ENCODE peak calls at places on chromosomes 11 and 22, in seven cellular contexts. F is fibroblast of the aortic adventitia, A is fibroblast of lung, P is K562, U is neural crest cell, B is NB4, T is foreskin fibroblast. V is an unnamed sample.

GRCh38 chr11:108854366-108854765 is 189.5 kb downstream of the DDX10 start:
- DNase-seq in F (peak), A (no peak), P (no peak), U (no peak), B (no peak), T (no peak), V (no peak)

GRCh38 chr11:90204832-90205646 is 17.8 kb downstream of the CHORDC1 start:
- DNase-seq in F (peak), A (peak), P (peak), U (no peak), B (peak), T (peak), V (no peak)

GRCh38 chr11:6505577-6506240 is 8.6 kb downstream of the DNHD1 start:
- DNase-seq in F (peak), A (peak), P (peak), U (no peak), B (peak), T (peak), V (peak)

GRCh38 chr11:31968774-31969433 is 122.0 kb upstream of the RCN1 start:
- DNase-seq in F (peak), A (peak), P (no peak), U (no peak), B (no peak), T (peak), V (no peak)

GRCh38 chr22:32558681-32559355 is 84.2 kb downstream of the FBXO7 start:
- DNase-seq in F (peak), A (peak), P (no peak), U (no peak), B (no peak), T (peak), V (no peak)

GRCh38 chr11:133029096-133029495 is 503.2 kb downstream of the OPCML start:
- DNase-seq in F (no peak), A (no peak), P (no peak), U (no peak), B (no peak), T (no peak), V (no peak)

GRCh38 chr22:29030618-29031235 is 30.9 kb downstream of the C22orf31 start:
- DNase-seq in F (peak), A (peak), P (peak), U (peak), B (no peak), T (peak), V (peak)

GRCh38 chr11:76599041-76600013 is 71.2 kb downstream of the LRRC32 start:
- DNase-seq in F (no peak), A (no peak), P (peak), U (no peak), B (no peak), T (no peak), V (no peak)

GRCh38 chr11:18369398-18369797 is 25.0 kb upstream of the LDHA start:
- DNase-seq in F (no peak), A (no peak), P (no peak), U (no peak), B (no peak), T (no peak), V (no peak)

GRCh38 chr11:50164050-50164449 is 131.4 kb downstream of the OR4C45 start:
- DNase-seq in F (no peak), A (no peak), P (no peak), U (no peak), B (no peak), T (no peak), V (no peak)

GRCh38 chr22:27226666-27227065 is 569.3 kb downstream of the MIAT start:
- DNase-seq in F (no peak), A (no peak), P (no peak), U (no peak), B (no peak), T (no peak), V (no peak)

GRCh38 chr11:119745776-119746535 is 17.0 kb upstream of the NECTIN1 start:
- DNase-seq in F (no peak), A (no peak), P (no peak), U (no peak), B (no peak), T (no peak), V (no peak)

GRCh38 chr11:73206751-73207280 is 11.3 kb upstream of the P2RY2 start:
- DNase-seq in F (no peak), A (no peak), P (no peak), U (no peak), B (no peak), T (no peak), V (no peak)

GRCh38 chr11:119791701-119792151 is 62.7 kb upstream of the NECTIN1 start:
- DNase-seq in F (peak), A (no peak), P (no peak), U (no peak), B (no peak), T (no peak), V (no peak)

GRCh38 chr11:67365756-67366384 is 7.5 kb downstream of the CLCF1 start:
- DNase-seq in F (no peak), A (no peak), P (no peak), U (no peak), B (no peak), T (no peak), V (no peak)

GRCh38 chr22:29750559-29750958 is 16.2 kb downstream of the ZMAT5 start:
- DNase-seq in F (no peak), A (no peak), P (peak), U (no peak), B (no peak), T (no peak), V (no peak)

DNA sequence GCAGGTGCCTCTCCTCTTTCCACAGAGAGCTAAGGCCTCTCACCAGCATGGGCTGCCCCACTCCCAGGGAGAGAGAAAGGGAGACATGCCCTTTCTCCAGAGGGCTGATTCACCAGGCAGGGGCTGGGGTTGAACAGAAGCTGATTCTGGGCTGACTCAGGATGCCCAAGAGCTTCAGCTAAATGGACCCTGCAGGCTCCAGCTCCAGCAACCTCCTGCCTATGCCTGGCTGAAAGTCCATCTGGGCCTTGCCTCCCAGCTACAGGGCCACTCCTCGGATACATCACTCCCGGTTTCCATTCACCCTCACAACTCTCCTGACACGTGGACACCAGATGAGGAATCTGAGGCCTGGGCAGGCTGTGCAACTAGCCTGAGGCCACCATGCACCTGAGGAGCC is 215.5 kb downstream of the BUD13 start:
- DNase-seq in F (no peak), A (no peak), P (no peak), U (no peak), B (no peak), T (peak), V (no peak)
- TF ChIP-seq CTCF in F (no peak), A (no peak), P (no peak), U (no peak), B (no peak), T (no peak), V (no peak)

DNA sequence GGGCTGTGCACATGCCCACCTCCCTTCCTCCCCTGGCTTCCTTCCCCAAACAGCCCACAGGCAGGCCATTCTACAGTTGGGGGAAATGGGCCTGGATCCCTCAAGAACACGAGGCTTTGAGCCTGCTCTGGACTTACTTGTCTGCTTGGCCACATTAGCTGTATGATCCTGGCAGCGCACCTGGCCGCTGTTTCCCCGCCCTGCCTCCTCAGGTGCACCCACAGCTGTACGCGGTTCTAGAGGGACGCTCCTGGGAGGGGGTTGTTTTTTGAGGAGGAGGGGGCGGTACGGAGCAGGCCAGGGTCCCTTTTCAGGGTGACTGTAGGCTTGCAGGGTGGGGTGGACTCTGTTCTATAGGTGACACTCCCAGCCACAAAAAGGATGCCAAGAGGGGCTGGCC is 11.5 kb upstream of the SUN2 start:
- DNase-seq in F (no peak), A (no peak), P (no peak), U (no peak), B (no peak), T (no peak), V (no peak)
- TF ChIP-seq CTCF in F (no peak), A (no peak), P (no peak), U (no peak), B (no peak), T (no peak), V (no peak)

GRCh38 chr11:131671764-131672163 is 301.3 kb downstream of the NTM start:
- DNase-seq in F (no peak), A (no peak), P (no peak), U (no peak), B (no peak), T (no peak), V (peak)
- TF ChIP-seq CTCF in F (no peak), A (no peak), P (peak), U (peak), B (no peak), T (no peak), V (no peak)

DNA sequence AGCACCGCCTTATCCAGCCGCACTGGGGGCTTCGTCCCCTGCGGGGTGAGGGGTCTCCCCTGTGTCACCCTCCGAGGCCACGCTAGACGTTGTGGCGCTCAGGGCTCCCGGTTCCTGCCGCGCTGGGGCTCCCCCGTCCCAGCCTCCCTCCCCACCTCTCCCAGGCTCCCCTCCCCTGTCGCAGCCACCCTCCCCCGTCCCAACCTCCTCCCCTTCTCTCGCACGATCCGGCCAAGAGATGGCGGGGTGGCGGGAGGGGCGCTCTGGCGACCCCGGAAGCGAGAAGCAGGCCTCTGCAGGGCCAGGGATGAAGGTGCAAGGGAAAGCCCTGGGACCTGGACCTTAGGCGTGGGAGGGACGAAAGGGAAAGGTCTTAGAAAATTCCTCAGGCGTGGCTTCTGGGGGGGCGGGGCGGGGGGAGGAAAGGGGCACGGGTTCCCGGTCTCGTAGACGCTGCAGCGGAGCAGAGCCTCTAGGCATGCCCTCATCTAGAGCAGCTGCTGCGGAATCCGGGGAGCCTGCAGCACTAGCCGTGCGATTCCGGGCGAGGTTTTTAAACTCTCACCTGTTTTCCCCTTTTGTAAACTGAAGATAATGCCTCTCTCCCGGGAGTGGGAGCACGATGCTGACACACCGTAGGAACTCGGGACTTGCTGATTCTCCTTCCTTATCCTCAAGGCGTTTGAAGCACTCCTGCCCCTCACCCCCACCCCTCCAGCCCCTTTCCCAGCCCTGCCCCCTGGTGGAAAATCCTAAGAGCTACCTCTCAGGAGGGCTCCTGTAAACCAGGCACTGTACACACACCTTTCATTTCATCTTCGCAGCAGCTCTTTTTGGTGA is 14.4 kb downstream of the KCNJ5 start:
- DNase-seq in F (no peak), A (peak), P (peak), U (no peak), B (peak), T (no peak), V (peak)
- TF ChIP-seq CTCF in F (peak), A (peak), P (peak), U (peak), B (peak), T (peak), V (peak)